ENCODE peak calls at places on chromosomes 11 and 22, in seven cellular contexts. T is hepatocyte, L is neuronal stem cell, C is upper lobe of left lung, A is cardiac muscle cell, D is K562, X is sigmoid colon. I is an unnamed sample.
A peak's percentile ranks its signal among the peaks of the same experiment; 100 is the strongest.

GRCh38 chr11:130168105-130168504 is 8.5 kb downstream of the ST14 start:
- DNase-seq in D (no peak), A (no peak), T (no peak), C (no peak), X (no peak), L (no peak), I (no peak)

GRCh38 chr22:23910496-23911190 is 16.5 kb downstream of the MIF start:
- DNase-seq in D (no peak), L (no peak), A (no peak), C (no peak), X (no peak), T (no peak), I (no peak)

GRCh38 chr11:1382831-1383607 is 6.7 kb upstream of the BRSK2 start:
- DNase-seq in T (peak; percentile 94), C (peak; percentile 90), X (peak; percentile 94), A (peak; percentile 71), L (no peak), D (peak; percentile 67), I (peak; percentile 60)

GRCh38 chr22:22893891-22894739 is 6.5 kb downstream of the IGLL5 start:
- DNase-seq in C (peak; percentile 6), X (peak; percentile 47), L (no peak), T (no peak), D (no peak), A (no peak), I (no peak)

GRCh38 chr11:33461726-33462125 is 204.5 kb downstream of the HIPK3 start:
- DNase-seq in L (no peak), X (no peak), C (no peak), T (no peak), A (no peak), D (no peak), I (no peak)

GRCh38 chr22:37485006-37485713 is 1.0 kb downstream of the MFNG start:
- DNase-seq in C (peak; percentile 34), D (no peak), L (no peak), X (no peak), A (no peak), T (no peak), I (no peak)

GRCh38 chr11:109309153-109309552 is 112.8 kb upstream of the C11orf87 start:
- DNase-seq in X (no peak), T (peak; percentile 8), C (no peak), A (peak; percentile 5), D (no peak), L (no peak), I (peak; percentile 53)

GRCh38 chr11:106160494-106160893 is 83.0 kb downstream of the AASDHPPT start:
- DNase-seq in X (no peak), C (no peak), D (peak; percentile 9), T (no peak), L (no peak), A (no peak), I (no peak)

GRCh38 chr11:1223346-1224108 is 661 bp downstream of the MUC5B start:
- DNase-seq in L (no peak), X (peak; percentile 57), D (no peak), A (no peak), C (no peak), T (no peak), I (no peak)

GRCh38 chr11:106496677-106497076 is 419.2 kb downstream of the AASDHPPT start:
- DNase-seq in L (no peak), T (no peak), D (no peak), C (no peak), X (no peak), A (no peak), I (no peak)

GRCh38 chr22:29299136-29299900 is 7.1 kb upstream of the GAS2L1 start:
- DNase-seq in L (no peak), C (no peak), D (no peak), T (no peak), A (no peak), X (no peak), I (no peak)

GRCh38 chr11:11211888-11212287 is 141.2 kb downstream of the CSNK2A3 start:
- DNase-seq in D (no peak), A (no peak), C (no peak), X (no peak), T (no peak), L (no peak), I (no peak)

GRCh38 chr11:114034956-114035355 is 24.6 kb upstream of the ZBTB16 start:
- DNase-seq in X (no peak), D (no peak), T (no peak), C (no peak), L (no peak), A (no peak), I (no peak)

DNA sequence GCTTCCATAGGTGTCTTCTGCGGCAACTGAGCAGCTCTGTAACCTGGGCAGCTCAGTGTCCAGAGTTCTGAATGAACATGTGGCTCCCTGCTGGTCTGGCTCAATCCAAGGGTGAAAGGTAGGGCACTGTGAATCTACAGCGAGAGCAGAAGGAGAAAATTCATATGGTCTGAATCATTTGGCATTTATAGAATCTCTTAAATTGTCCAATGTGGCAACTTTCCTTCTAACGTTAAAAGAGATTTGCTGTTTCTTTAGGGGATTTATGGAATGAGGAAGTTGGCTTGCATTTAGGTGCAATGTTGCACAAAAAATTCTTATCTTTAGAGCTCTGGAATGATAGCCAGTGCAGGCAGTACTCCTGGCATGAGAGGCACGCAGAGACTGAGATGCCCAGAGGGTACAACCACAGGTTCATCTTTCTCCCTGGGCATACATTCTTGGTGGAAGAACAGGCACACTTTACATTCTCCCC is 17.0 kb downstream of the ATXN10 start:
- DNase-seq in A (no peak), C (no peak), L (no peak), T (peak; percentile 68), D (no peak), X (no peak), I (no peak)
- H3K4me3 ChIP-seq in A (no peak overlapping the region), C (no peak overlapping the region), L (no peak overlapping the region), T (no peak overlapping the region), D (no peak overlapping the region), X (no peak overlapping the region), I (no peak overlapping the region)

DNA sequence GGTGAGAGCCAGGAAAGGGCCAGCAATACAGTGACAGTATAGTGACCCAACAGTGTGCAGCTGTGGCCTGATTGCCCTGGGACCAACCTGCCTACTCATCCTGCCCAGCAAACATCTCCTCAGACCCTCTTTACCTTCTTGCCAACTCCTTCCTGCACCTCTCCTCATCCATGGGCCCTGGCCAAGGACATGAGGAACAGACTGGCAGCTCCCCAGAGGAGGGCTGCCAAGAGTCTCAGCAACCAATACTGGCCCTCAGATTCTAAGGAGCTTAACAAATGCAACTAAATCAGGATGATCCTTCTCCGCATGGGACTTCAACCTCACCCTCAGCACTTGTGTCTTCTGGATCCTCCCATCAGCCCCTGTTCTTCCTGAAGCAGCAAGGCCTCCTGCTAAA is 77.0 kb downstream of the RPL27A start:
- DNase-seq in X (peak; percentile 90), A (no peak), L (no peak), C (no peak), T (no peak), D (no peak), I (no peak)
- H3K4me1 ChIP-seq in X (peaks cover 3% of the 10 kb centered on the region), A (no peaks in the 10 kb centered on the region), L (peaks cover 7% of the 10 kb centered on the region), C (peaks cover 17% of the 10 kb centered on the region), T (peaks cover 42% of the 10 kb centered on the region), D (no peaks in the 10 kb centered on the region), I (no peaks in the 10 kb centered on the region)

GRCh38 chr11:17389205-17389956 is 922 bp upstream of the KCNJ11 start:
- DNase-seq in T (peak; percentile 88), X (peak; percentile 80), L (peak; percentile 77), D (peak; percentile 76), C (peak; percentile 80), A (peak; percentile 86), I (peak; percentile 66)
- H3K4me3 ChIP-seq in T (peak overlapping the region; percentile 49), X (peak overlapping the region; percentile 50), L (peak overlapping the region; percentile 83), D (peak overlapping the region; percentile 56), C (peak overlapping the region; percentile 61), A (peak overlapping the region; percentile 63), I (peak overlapping the region; percentile 44)

DNA sequence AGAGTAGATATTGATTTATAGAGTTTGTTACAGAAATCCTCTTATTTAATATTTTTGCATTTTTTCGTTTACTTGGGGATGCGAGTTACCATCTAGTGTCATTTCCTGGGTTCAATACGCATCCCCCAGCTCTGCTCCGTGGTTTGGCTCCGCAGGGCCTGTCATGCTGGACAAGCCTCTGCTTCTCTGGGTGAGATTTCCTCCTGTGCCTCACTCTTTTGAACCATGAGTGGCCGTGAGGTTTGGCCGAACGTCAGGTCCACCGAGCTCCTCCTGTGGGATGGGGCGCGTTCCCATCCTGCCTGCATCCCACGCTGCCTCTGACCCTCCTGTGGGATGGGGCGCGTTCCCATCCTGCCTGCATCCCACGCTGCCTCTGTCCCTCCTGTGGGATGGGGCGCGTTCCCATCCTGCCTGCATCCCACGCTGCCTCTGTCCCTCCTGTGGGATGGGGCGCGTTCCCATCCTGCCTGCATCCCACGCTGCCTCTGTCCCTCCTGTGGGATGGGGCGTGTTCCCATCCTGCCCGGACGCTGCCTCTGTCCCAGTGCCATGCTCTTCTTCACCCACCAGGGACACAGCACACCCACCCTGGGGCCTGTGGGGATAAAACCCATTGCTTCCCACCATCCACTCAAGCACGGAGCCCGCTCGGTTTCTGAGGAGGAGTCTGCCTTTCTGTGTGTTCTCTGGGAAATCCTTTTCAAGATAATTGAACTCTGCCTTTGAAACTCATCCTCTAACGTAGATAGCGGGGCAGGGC is 506.8 kb downstream of the BRD1 start:
- DNase-seq in A (no peak), X (no peak), L (no peak), C (no peak), T (no peak), D (no peak), I (no peak)
- H3K4me1 ChIP-seq in A (no peaks in the 10 kb centered on the region), X (no peaks in the 10 kb centered on the region), L (no peaks in the 10 kb centered on the region), C (no peaks in the 10 kb centered on the region), T (no peaks in the 10 kb centered on the region), D (no peaks in the 10 kb centered on the region), I (no peaks in the 10 kb centered on the region)

DNA sequence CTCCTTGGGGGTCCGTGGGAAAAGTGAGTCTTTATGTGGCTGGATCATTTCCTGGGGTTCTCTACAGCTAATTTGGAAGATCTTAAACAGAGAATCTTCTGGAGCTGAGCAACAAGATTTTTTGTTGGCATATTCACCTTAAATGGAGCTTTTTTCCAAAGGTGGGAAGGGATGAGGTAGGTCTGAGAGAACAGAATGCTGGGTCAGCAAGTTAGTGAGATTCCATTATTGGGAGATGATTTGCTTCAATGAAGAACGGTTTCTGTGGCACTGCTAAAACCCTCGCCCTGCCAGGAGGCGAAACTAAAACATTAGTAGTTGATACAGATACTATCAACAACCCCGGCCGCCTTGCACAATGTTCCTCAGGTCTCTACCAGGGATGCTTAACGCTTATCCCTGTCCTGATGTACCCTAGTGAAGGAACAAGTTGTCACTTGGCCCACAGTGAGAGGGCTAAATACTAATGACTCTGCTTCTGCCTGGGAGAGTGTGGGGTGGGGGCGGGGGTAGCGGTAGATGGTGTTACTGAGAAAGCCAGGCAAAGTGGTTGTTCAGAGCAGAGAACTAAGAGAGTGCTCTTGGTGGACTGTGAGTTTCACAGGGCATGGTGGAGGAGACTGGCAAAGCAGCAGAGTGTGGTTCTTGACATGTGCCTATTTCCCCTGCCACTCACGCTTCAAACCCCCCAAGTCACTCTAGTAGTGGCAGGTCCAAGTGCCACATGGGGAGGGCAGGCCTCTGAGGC is 63.7 kb upstream of the CYP2D6 start:
- DNase-seq in T (no peak), L (no peak), A (no peak), C (no peak), D (no peak), X (no peak), I (no peak)
- H3K4me3 ChIP-seq in T (no peak overlapping the region), L (no peak overlapping the region), A (no peak overlapping the region), C (no peak overlapping the region), D (no peak overlapping the region), X (no peak overlapping the region), I (no peak overlapping the region)

I was measured in A673.